ENCODE peak calls at places on chromosomes 6 and 20, in seven cellular contexts. K, Y, R, J, B, E and G are unnamed samples. For H3K4me1 and H3K36me3, the result is how much of the 10 kb centered on the place peaks cover.

GRCh38 chr6:34205466-34205865 is 31.2 kb upstream of the HMGA1 start:
- DNase-seq in K (no peak), Y (no peak), R (no peak), J (no peak), B (no peak), E (no peak), G (no peak)

GRCh38 chr20:11035211-11035610 is 361.4 kb upstream of the JAG1 start:
- DNase-seq in K (no peak), Y (no peak), R (peak), J (no peak), B (no peak), E (no peak), G (no peak)

GRCh38 chr6:43129434-43130194 is 41.5 kb upstream of the SRF start:
- DNase-seq in K (peak), Y (no peak), R (peak), J (no peak), B (peak), E (peak), G (no peak)

GRCh38 chr6:148868901-148869300 is 122.1 kb downstream of the UST start:
- DNase-seq in K (no peak), Y (no peak), R (peak), J (no peak), B (no peak), E (no peak), G (no peak)

GRCh38 chr6:25404094-25404493 is 124.9 kb downstream of the CARMIL1 start:
- DNase-seq in K (no peak), Y (peak), R (no peak), J (no peak), B (no peak), E (no peak), G (peak)

GRCh38 chr6:95501032-95501904 is 76.1 kb upstream of the MANEA start:
- DNase-seq in K (no peak), Y (peak), R (no peak), J (no peak), B (no peak), E (no peak), G (no peak)

GRCh38 chr6:37452522-37452921 is 19.5 kb downstream of the CMTR1 start:
- DNase-seq in K (no peak), Y (no peak), R (no peak), J (no peak), B (no peak), E (no peak), G (no peak)

GRCh38 chr20:62372042-62372993 is 5.2 kb upstream of the LAMA5 start:
- DNase-seq in K (no peak), Y (no peak), R (no peak), J (no peak), B (no peak), E (no peak), G (no peak)

GRCh38 chr20:43975096-43975768 is 60.6 kb downstream of the TOX2 start:
- DNase-seq in K (no peak), Y (no peak), R (peak), J (no peak), B (no peak), E (no peak), G (no peak)

GRCh38 chr6:108710560-108710959 is 137.7 kb upstream of the ARMC2 start:
- DNase-seq in K (no peak), Y (no peak), R (no peak), J (no peak), B (no peak), E (no peak), G (no peak)

GRCh38 chr6:139888691-139889122 is 514.3 kb upstream of the CITED2 start:
- DNase-seq in K (no peak), Y (no peak), R (peak), J (peak), B (no peak), E (no peak), G (no peak)

GRCh38 chr6:30124391-30124790 is 11.5 kb upstream of the TRIM31 start:
- DNase-seq in K (no peak), Y (no peak), R (no peak), J (no peak), B (no peak), E (peak), G (no peak)

GRCh38 chr6:142011156-142011555 is 121.6 kb upstream of the GJE1 start:
- DNase-seq in K (no peak), Y (no peak), R (peak), J (no peak), B (no peak), E (no peak), G (no peak)

GRCh38 chr6:107129370-107129925 is 14.1 kb upstream of the BEND3 start:
- DNase-seq in K (no peak), Y (peak), R (peak), J (no peak), B (no peak), E (peak), G (peak)

GRCh38 chr20:51128198-51128597 is 105.3 kb upstream of the KCNG1 start:
- DNase-seq in K (peak), Y (no peak), R (peak), J (no peak), B (no peak), E (no peak), G (no peak)

GRCh38 chr6:108621117-108621516 is 60.4 kb downstream of the FOXO3 start:
- DNase-seq in K (peak), Y (no peak), R (peak), J (no peak), B (no peak), E (no peak), G (no peak)

GRCh38 chr20:58481541-58482021 is 33.6 kb downstream of the APCDD1L start:
- DNase-seq in K (no peak), Y (no peak), R (no peak), J (peak), B (no peak), E (peak), G (peak)

GRCh38 chr6:156563710-156564109 is 213.5 kb upstream of the ARID1B start:
- DNase-seq in K (no peak), Y (no peak), R (no peak), J (no peak), B (peak), E (no peak), G (no peak)

GRCh38 chr6:107128175-107128574 is 12.9 kb upstream of the BEND3 start:
- DNase-seq in K (no peak), Y (no peak), R (no peak), J (no peak), B (no peak), E (no peak), G (no peak)

GRCh38 chr6:85459224-85459901 is 9.5 kb downstream of the NT5E start:
- DNase-seq in K (no peak), Y (no peak), R (peak), J (no peak), B (no peak), E (no peak), G (no peak)

GRCh38 chr20:20017852-20018245 is 687 bp downstream of the NAA20 start:
- DNase-seq in K (no peak), Y (peak), R (peak), J (no peak), B (no peak), E (no peak), G (no peak)

GRCh38 chr6:127690092-127690491 is 113.1 kb downstream of the C6orf58 start:
- DNase-seq in K (no peak), Y (no peak), R (peak), J (peak), B (no peak), E (no peak), G (no peak)

GRCh38 chr20:58702859-58703648 is 10.5 kb downstream of the NPEPL1 start:
- DNase-seq in K (peak), Y (no peak), R (no peak), J (no peak), B (no peak), E (no peak), G (no peak)

GRCh38 chr6:144647406-144647964 is 362.4 kb downstream of the UTRN start:
- DNase-seq in K (no peak), Y (no peak), R (peak), J (no peak), B (no peak), E (no peak), G (no peak)

GRCh38 chr6:168384045-168385038 is 56.6 kb upstream of the SMOC2 start:
- DNase-seq in K (no peak), Y (no peak), R (no peak), J (no peak), B (no peak), E (no peak), G (peak)

GRCh38 chr20:36773548-36774242 is at the start of gene DSN1:
- DNase-seq in K (peak), Y (peak), R (peak), J (peak), B (peak), E (peak), G (peak)

GRCh38 chr6:38671885-38672467 is 31.0 kb downstream of the GLO1 start:
- DNase-seq in K (peak), Y (peak), R (peak), J (peak), B (peak), E (peak), G (peak)

GRCh38 chr6:44008821-44009370 is 118.4 kb downstream of the MRPL14 start:
- DNase-seq in K (peak), Y (no peak), R (no peak), J (no peak), B (no peak), E (no peak), G (no peak)

GRCh38 chr20:41345729-41346067 is 5.1 kb downstream of the LPIN3 start:
- DNase-seq in K (no peak), Y (no peak), R (no peak), J (no peak), B (no peak), E (no peak), G (no peak)

GRCh38 chr6:39260451-39260850 is 31.2 kb upstream of the KCNK5 start:
- DNase-seq in K (no peak), Y (no peak), R (no peak), J (no peak), B (no peak), E (no peak), G (no peak)

GRCh38 chr6:161134550-161135298 is 139.1 kb downstream of the AGPAT4 start:
- DNase-seq in K (no peak), Y (no peak), R (no peak), J (no peak), B (no peak), E (no peak), G (no peak)

DNA sequence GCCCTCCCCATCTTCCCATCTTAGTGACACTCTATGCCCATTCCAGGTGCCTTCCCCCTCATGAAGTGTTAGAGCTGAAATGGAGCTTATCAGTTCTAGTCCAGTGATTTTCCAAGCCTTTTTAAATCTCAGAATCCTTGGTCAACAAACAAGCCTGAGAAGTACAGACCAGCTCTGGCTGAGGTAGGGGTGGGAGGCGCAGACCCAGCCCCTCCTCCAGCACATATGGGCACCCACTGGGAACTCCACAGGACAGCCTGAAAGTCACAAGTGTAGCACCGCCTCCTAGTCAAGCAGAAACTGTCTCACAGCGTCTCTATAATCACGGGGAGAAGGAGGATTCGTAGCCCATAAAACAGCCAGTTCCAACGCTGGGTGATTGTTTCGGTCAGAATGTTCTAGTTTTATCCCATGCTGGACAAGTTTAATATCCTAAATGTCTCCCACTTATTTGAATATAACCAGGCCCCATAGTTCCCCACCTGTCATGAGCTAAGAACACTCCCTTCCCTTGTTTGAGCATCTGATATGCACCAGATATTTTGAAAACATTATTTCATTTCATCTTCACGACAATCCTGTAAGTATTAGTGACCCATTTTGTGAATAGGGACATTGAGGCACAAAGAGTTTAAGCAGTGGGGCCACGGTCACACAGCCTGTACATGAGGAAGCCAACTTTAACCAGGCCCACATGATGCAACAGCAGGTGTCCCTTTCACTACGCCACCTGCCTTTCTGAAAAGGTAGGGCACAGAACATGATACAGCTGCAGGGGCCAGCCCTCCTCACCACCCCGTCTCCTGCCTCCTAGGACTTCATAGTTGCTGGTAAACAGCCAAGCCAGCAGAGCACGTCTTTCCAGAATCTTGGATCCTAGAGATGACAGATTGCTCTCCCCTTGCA is 40.1 kb downstream of the TRAF3IP2 start:
- DNase-seq in K (peak), Y (no peak), R (no peak), J (no peak), B (no peak), E (no peak), G (no peak)
- H3K4me1 ChIP-seq in K (under half), Y (under half), R (under half), J (under half), B (half or more), E (under half), G (under half)

GRCh38 chr20:47285189-47285588 is 71.3 kb downstream of the ZMYND8 start:
- DNase-seq in K (no peak), Y (no peak), R (no peak), J (no peak), B (no peak), E (no peak), G (no peak)
- H3K36me3 ChIP-seq in K (under half), Y (under half), R (under half), J (under half), B (half or more), E (under half), G (under half)

GRCh38 chr6:14379568-14379967 is 262.0 kb downstream of the CD83 start:
- DNase-seq in K (no peak), Y (no peak), R (no peak), J (no peak), B (no peak), E (no peak), G (no peak)
- H3K4me1 ChIP-seq in K (under half), Y (under half), R (under half), J (under half), B (under half), E (under half), G (under half)

DNA sequence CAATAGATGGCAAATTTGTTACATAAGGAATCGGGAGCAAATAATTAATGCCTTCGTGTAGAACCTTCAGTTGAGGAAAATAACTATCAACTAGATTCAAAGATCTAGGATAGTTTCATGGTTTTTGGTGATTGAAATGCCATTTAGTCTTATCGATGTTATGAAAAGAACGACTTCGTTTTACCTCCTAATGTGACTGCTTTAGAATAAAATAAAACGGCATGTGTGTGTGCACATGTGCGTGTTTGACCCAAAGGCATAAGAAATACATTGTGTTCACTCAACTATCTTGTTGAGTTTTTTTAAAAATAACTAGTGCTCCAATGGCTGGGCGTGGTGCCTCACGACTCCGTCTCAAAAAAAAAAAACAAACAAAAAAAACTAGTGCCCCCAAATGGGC is 37.6 kb downstream of the ZBTB2 start:
- DNase-seq in K (no peak), Y (no peak), R (no peak), J (no peak), B (no peak), E (no peak), G (no peak)
- H3K36me3 ChIP-seq in K (under half), Y (under half), R (under half), J (under half), B (under half), E (under half), G (under half)

DNA sequence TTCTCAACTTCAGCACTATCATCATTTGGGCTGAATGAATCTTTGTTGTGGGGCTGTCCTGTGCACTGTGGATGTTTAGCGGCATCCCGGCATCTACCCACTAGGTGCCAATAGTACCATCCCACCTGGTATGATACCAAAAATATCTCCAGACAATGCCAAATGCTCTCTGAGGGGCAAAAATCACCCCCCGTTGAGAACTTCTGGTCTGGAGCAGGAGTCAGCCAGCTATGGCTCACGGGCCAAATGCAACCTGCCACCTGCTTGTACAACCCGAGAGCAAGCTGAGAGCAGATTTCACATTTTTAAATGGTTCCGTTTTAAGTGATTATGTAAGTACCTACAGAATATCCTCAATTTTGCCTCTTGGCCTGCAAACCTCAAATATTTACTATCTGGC is 26.8 kb downstream of the KCNB1 start:
- DNase-seq in K (no peak), Y (no peak), R (no peak), J (no peak), B (no peak), E (no peak), G (no peak)
- H3K4me1 ChIP-seq in K (under half), Y (under half), R (under half), J (under half), B (under half), E (under half), G (under half)

GRCh38 chr20:32751309-32752020 is 8.2 kb upstream of the COMMD7 start:
- DNase-seq in K (no peak), Y (no peak), R (no peak), J (no peak), B (no peak), E (no peak), G (no peak)
- H3K36me3 ChIP-seq in K (under half), Y (under half), R (under half), J (under half), B (under half), E (under half), G (under half)

GRCh38 chr6:15332441-15332840 is 86.6 kb downstream of the JARID2 start:
- DNase-seq in K (no peak), Y (no peak), R (peak), J (no peak), B (no peak), E (no peak), G (no peak)
- H3K4me1 ChIP-seq in K (under half), Y (under half), R (under half), J (under half), B (under half), E (under half), G (under half)

GRCh38 chr20:25476106-25477105 is 68.9 kb downstream of the GINS1 start:
- DNase-seq in K (no peak), Y (no peak), R (no peak), J (no peak), B (no peak), E (no peak), G (peak)
- H3K36me3 ChIP-seq in K (under half), Y (under half), R (under half), J (under half), B (under half), E (under half), G (under half)

DNA sequence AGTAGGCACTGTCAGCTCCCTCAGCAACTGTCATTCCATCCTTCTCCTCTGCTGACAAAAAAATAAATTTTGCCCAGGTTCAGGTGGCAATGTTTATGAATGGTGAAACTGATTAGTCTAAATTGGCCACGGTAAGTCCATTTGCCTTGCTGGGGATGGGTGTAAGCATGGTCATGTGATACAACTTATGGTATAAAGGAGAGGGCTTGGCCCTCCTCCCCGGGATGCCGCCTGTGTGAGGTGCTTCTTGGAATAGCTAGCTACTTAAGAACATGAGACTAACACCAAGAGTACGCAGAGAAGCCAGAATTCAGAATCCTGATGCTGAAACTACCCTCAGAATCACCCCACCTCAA is 94.4 kb upstream of the MAP7 start:
- DNase-seq in K (no peak), Y (no peak), R (no peak), J (no peak), B (no peak), E (no peak), G (no peak)
- H3K4me1 ChIP-seq in K (under half), Y (under half), R (under half), J (under half), B (under half), E (under half), G (under half)

DNA sequence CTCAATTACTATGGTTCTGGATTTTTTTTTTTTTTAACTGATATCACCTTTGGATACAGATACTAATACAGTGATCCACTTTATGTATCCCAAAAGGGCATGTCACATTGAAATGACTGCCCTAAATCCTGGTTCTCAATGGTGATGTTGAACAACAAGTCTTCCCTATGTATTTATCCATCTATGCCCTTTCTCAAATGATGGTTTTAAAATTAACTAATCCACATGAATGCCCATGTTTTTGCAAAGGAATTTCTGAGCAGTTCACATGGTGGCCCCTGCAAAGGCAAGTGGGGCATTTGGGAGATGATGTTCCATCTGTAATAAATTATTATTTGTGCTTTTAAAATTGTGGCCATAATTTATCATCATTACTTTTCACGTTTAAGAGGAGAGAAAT is 2.7 kb downstream of the ADGRB3 start:
- DNase-seq in K (no peak), Y (no peak), R (no peak), J (no peak), B (no peak), E (no peak), G (no peak)
- H3K36me3 ChIP-seq in K (under half), Y (under half), R (under half), J (under half), B (under half), E (under half), G (under half)